ENCODE peak calls at places on chromosomes 7 and 10, in six cellular contexts. One of them, this sample, is unnamed. For H3K27me3, the result is how much of the 10 kb centered on the place peaks cover.

GRCh38 chr7:90669492-90669891 is 73.4 kb downstream of the CDK14 start:
- DNase-seq in transverse colon: no peak
- DNase-seq in kidney epithelial cell: no peak
- DNase-seq in upper lobe of right lung: no peak
- DNase-seq in bronchial epithelial cell: no peak
- DNase-seq in mammary epithelial cell: no peak
- DNase-seq in this sample: no peak

GRCh38 chr10:101007099-101007711 is 7.6 kb downstream of the LZTS2 start:
- DNase-seq in transverse colon: no peak
- DNase-seq in kidney epithelial cell: no peak
- DNase-seq in upper lobe of right lung: no peak
- DNase-seq in bronchial epithelial cell: no peak
- DNase-seq in mammary epithelial cell: no peak
- DNase-seq in this sample: no peak

GRCh38 chr7:138890782-138891445 is 90.3 kb downstream of the KIAA1549 start:
- DNase-seq in transverse colon: no peak
- DNase-seq in kidney epithelial cell: no peak
- DNase-seq in upper lobe of right lung: no peak
- DNase-seq in bronchial epithelial cell: no peak
- DNase-seq in mammary epithelial cell: no peak
- DNase-seq in this sample: peak

GRCh38 chr7:47153076-47153475 is 428.8 kb downstream of the TNS3 start:
- DNase-seq in transverse colon: no peak
- DNase-seq in kidney epithelial cell: peak
- DNase-seq in upper lobe of right lung: no peak
- DNase-seq in bronchial epithelial cell: peak
- DNase-seq in mammary epithelial cell: peak
- DNase-seq in this sample: no peak

GRCh38 chr10:19111501-19112267 is 63.1 kb downstream of the MALRD1 start:
- DNase-seq in transverse colon: no peak
- DNase-seq in kidney epithelial cell: no peak
- DNase-seq in upper lobe of right lung: no peak
- DNase-seq in bronchial epithelial cell: no peak
- DNase-seq in mammary epithelial cell: no peak
- DNase-seq in this sample: no peak

GRCh38 chr10:45809829-45810228 is 37.5 kb downstream of the AGAP4 start:
- DNase-seq in transverse colon: no peak
- DNase-seq in kidney epithelial cell: no peak
- DNase-seq in upper lobe of right lung: no peak
- DNase-seq in bronchial epithelial cell: no peak
- DNase-seq in mammary epithelial cell: no peak
- DNase-seq in this sample: no peak

GRCh38 chr7:134395604-134396003 is 63.3 kb downstream of the AKR1B1 start:
- DNase-seq in transverse colon: no peak
- DNase-seq in kidney epithelial cell: no peak
- DNase-seq in upper lobe of right lung: no peak
- DNase-seq in bronchial epithelial cell: no peak
- DNase-seq in mammary epithelial cell: no peak
- DNase-seq in this sample: no peak

GRCh38 chr7:71851776-71852548 is 560.2 kb downstream of the CALN1 start:
- DNase-seq in transverse colon: no peak
- DNase-seq in kidney epithelial cell: no peak
- DNase-seq in upper lobe of right lung: no peak
- DNase-seq in bronchial epithelial cell: no peak
- DNase-seq in mammary epithelial cell: no peak
- DNase-seq in this sample: no peak

GRCh38 chr10:126062132-126063032 is 166.0 kb downstream of the FANK1 start:
- DNase-seq in transverse colon: peak
- DNase-seq in kidney epithelial cell: peak
- DNase-seq in upper lobe of right lung: peak
- DNase-seq in bronchial epithelial cell: peak
- DNase-seq in mammary epithelial cell: peak
- DNase-seq in this sample: peak

GRCh38 chr7:129530881-129531391 is 28.6 kb downstream of the SMKR1 start:
- DNase-seq in transverse colon: no peak
- DNase-seq in kidney epithelial cell: peak
- DNase-seq in upper lobe of right lung: no peak
- DNase-seq in bronchial epithelial cell: peak
- DNase-seq in mammary epithelial cell: peak
- DNase-seq in this sample: no peak

GRCh38 chr7:2926898-2927405 is 82.8 kb upstream of the GNA12 start:
- DNase-seq in transverse colon: no peak
- DNase-seq in kidney epithelial cell: no peak
- DNase-seq in upper lobe of right lung: peak
- DNase-seq in bronchial epithelial cell: no peak
- DNase-seq in mammary epithelial cell: no peak
- DNase-seq in this sample: peak

GRCh38 chr10:34861293-34862004 is 46.4 kb upstream of the PARD3 start:
- DNase-seq in transverse colon: peak
- DNase-seq in kidney epithelial cell: no peak
- DNase-seq in upper lobe of right lung: no peak
- DNase-seq in bronchial epithelial cell: peak
- DNase-seq in mammary epithelial cell: no peak
- DNase-seq in this sample: peak

GRCh38 chr7:985127-985416 is 2.1 kb downstream of the CYP2W1 start:
- DNase-seq in transverse colon: no peak
- DNase-seq in kidney epithelial cell: no peak
- DNase-seq in upper lobe of right lung: no peak
- DNase-seq in bronchial epithelial cell: no peak
- DNase-seq in mammary epithelial cell: no peak
- DNase-seq in this sample: no peak

GRCh38 chr10:113020425-113020753 is 70.3 kb downstream of the TCF7L2 start:
- DNase-seq in transverse colon: no peak
- DNase-seq in kidney epithelial cell: no peak
- DNase-seq in upper lobe of right lung: no peak
- DNase-seq in bronchial epithelial cell: no peak
- DNase-seq in mammary epithelial cell: no peak
- DNase-seq in this sample: no peak

GRCh38 chr7:35485436-35485835 is 209.5 kb downstream of the HERPUD2 start:
- DNase-seq in transverse colon: no peak
- DNase-seq in kidney epithelial cell: no peak
- DNase-seq in upper lobe of right lung: no peak
- DNase-seq in bronchial epithelial cell: no peak
- DNase-seq in mammary epithelial cell: no peak
- DNase-seq in this sample: no peak

GRCh38 chr10:28385748-28386507 is 83.1 kb upstream of the MPP7 start:
- DNase-seq in transverse colon: no peak
- DNase-seq in kidney epithelial cell: no peak
- DNase-seq in upper lobe of right lung: no peak
- DNase-seq in bronchial epithelial cell: no peak
- DNase-seq in mammary epithelial cell: no peak
- DNase-seq in this sample: no peak

GRCh38 chr7:148962515-148962822 is 65.8 kb downstream of the PDIA4 start:
- DNase-seq in transverse colon: no peak
- DNase-seq in kidney epithelial cell: no peak
- DNase-seq in upper lobe of right lung: no peak
- DNase-seq in bronchial epithelial cell: no peak
- DNase-seq in mammary epithelial cell: no peak
- DNase-seq in this sample: no peak

GRCh38 chr10:51510231-51510630 is 189.2 kb downstream of the CSTF2T start:
- DNase-seq in transverse colon: no peak
- DNase-seq in kidney epithelial cell: no peak
- DNase-seq in upper lobe of right lung: no peak
- DNase-seq in bronchial epithelial cell: peak
- DNase-seq in mammary epithelial cell: no peak
- DNase-seq in this sample: no peak

GRCh38 chr10:87646920-87647319 is 12.8 kb upstream of the PAPSS2 start:
- DNase-seq in transverse colon: no peak
- DNase-seq in kidney epithelial cell: no peak
- DNase-seq in upper lobe of right lung: no peak
- DNase-seq in bronchial epithelial cell: peak
- DNase-seq in mammary epithelial cell: no peak
- DNase-seq in this sample: no peak

GRCh38 chr7:101673951-101674350 is 44.9 kb upstream of the MYL10 start:
- DNase-seq in transverse colon: no peak
- DNase-seq in kidney epithelial cell: no peak
- DNase-seq in upper lobe of right lung: no peak
- DNase-seq in bronchial epithelial cell: peak
- DNase-seq in mammary epithelial cell: peak
- DNase-seq in this sample: no peak

GRCh38 chr10:1348773-1349050 is 292.5 kb downstream of the WDR37 start:
- DNase-seq in transverse colon: no peak
- DNase-seq in kidney epithelial cell: no peak
- DNase-seq in upper lobe of right lung: no peak
- DNase-seq in bronchial epithelial cell: no peak
- DNase-seq in mammary epithelial cell: no peak
- DNase-seq in this sample: no peak

GRCh38 chr7:28276303-28276702 is 95.7 kb upstream of the JAZF1 start:
- DNase-seq in transverse colon: no peak
- DNase-seq in kidney epithelial cell: no peak
- DNase-seq in upper lobe of right lung: no peak
- DNase-seq in bronchial epithelial cell: no peak
- DNase-seq in mammary epithelial cell: no peak
- DNase-seq in this sample: no peak

GRCh38 chr7:99949645-99950228 is 20.3 kb upstream of the GJC3 start:
- DNase-seq in transverse colon: no peak
- DNase-seq in kidney epithelial cell: no peak
- DNase-seq in upper lobe of right lung: no peak
- DNase-seq in bronchial epithelial cell: peak
- DNase-seq in mammary epithelial cell: no peak
- DNase-seq in this sample: no peak

GRCh38 chr7:96250776-96251361 is 71.0 kb downstream of the SLC25A13 start:
- DNase-seq in transverse colon: no peak
- DNase-seq in kidney epithelial cell: no peak
- DNase-seq in upper lobe of right lung: no peak
- DNase-seq in bronchial epithelial cell: no peak
- DNase-seq in mammary epithelial cell: no peak
- DNase-seq in this sample: no peak

GRCh38 chr10:48589266-48589665 is 15.6 kb downstream of the ARHGAP22 start:
- DNase-seq in transverse colon: no peak
- DNase-seq in kidney epithelial cell: no peak
- DNase-seq in upper lobe of right lung: no peak
- DNase-seq in bronchial epithelial cell: peak
- DNase-seq in mammary epithelial cell: peak
- DNase-seq in this sample: no peak

GRCh38 chr7:2042650-2043049 is 190.1 kb downstream of the MAD1L1 start:
- DNase-seq in transverse colon: peak
- DNase-seq in kidney epithelial cell: no peak
- DNase-seq in upper lobe of right lung: peak
- DNase-seq in bronchial epithelial cell: no peak
- DNase-seq in mammary epithelial cell: no peak
- DNase-seq in this sample: peak

GRCh38 chr10:72693599-72693915 is 1.6 kb downstream of the MCU start:
- DNase-seq in transverse colon: no peak
- DNase-seq in kidney epithelial cell: no peak
- DNase-seq in upper lobe of right lung: no peak
- DNase-seq in bronchial epithelial cell: peak
- DNase-seq in mammary epithelial cell: no peak
- DNase-seq in this sample: no peak

GRCh38 chr10:9562001-9562505 is 1455.6 kb upstream of the CELF2 start:
- DNase-seq in transverse colon: no peak
- DNase-seq in kidney epithelial cell: no peak
- DNase-seq in upper lobe of right lung: no peak
- DNase-seq in bronchial epithelial cell: peak
- DNase-seq in mammary epithelial cell: no peak
- DNase-seq in this sample: no peak

GRCh38 chr10:3936422-3937040 is 151.5 kb upstream of the KLF6 start:
- DNase-seq in transverse colon: peak
- DNase-seq in kidney epithelial cell: no peak
- DNase-seq in upper lobe of right lung: no peak
- DNase-seq in bronchial epithelial cell: no peak
- DNase-seq in mammary epithelial cell: no peak
- DNase-seq in this sample: no peak

GRCh38 chr10:123205041-123205440 is 50.8 kb downstream of the BUB3 start:
- DNase-seq in transverse colon: no peak
- DNase-seq in kidney epithelial cell: no peak
- DNase-seq in upper lobe of right lung: no peak
- DNase-seq in bronchial epithelial cell: no peak
- DNase-seq in mammary epithelial cell: no peak
- DNase-seq in this sample: no peak

GRCh38 chr7:38057829-38058228 is 120.2 kb upstream of the STARD3NL start:
- DNase-seq in transverse colon: no peak
- DNase-seq in kidney epithelial cell: no peak
- DNase-seq in upper lobe of right lung: no peak
- DNase-seq in bronchial epithelial cell: no peak
- DNase-seq in mammary epithelial cell: no peak
- DNase-seq in this sample: no peak

GRCh38 chr10:26448706-26449435 is 10.7 kb downstream of the APBB1IP start:
- DNase-seq in transverse colon: peak
- DNase-seq in kidney epithelial cell: no peak
- DNase-seq in upper lobe of right lung: no peak
- DNase-seq in bronchial epithelial cell: no peak
- DNase-seq in mammary epithelial cell: no peak
- DNase-seq in this sample: no peak

GRCh38 chr10:95457319-95457886 is 103.8 kb downstream of the SORBS1 start:
- DNase-seq in transverse colon: no peak
- DNase-seq in kidney epithelial cell: peak
- DNase-seq in upper lobe of right lung: no peak
- DNase-seq in bronchial epithelial cell: no peak
- DNase-seq in mammary epithelial cell: no peak
- DNase-seq in this sample: no peak

GRCh38 chr10:93954726-93955363 is 38.9 kb upstream of the PLCE1 start:
- DNase-seq in transverse colon: no peak
- DNase-seq in kidney epithelial cell: no peak
- DNase-seq in upper lobe of right lung: no peak
- DNase-seq in bronchial epithelial cell: peak
- DNase-seq in mammary epithelial cell: peak
- DNase-seq in this sample: no peak
- H3K27me3 ChIP-seq in transverse colon: under half
- H3K27me3 ChIP-seq in kidney epithelial cell: under half
- H3K27me3 ChIP-seq in upper lobe of right lung: under half
- H3K27me3 ChIP-seq in bronchial epithelial cell: under half
- H3K27me3 ChIP-seq in mammary epithelial cell: under half
- H3K27me3 ChIP-seq in this sample: under half

DNA sequence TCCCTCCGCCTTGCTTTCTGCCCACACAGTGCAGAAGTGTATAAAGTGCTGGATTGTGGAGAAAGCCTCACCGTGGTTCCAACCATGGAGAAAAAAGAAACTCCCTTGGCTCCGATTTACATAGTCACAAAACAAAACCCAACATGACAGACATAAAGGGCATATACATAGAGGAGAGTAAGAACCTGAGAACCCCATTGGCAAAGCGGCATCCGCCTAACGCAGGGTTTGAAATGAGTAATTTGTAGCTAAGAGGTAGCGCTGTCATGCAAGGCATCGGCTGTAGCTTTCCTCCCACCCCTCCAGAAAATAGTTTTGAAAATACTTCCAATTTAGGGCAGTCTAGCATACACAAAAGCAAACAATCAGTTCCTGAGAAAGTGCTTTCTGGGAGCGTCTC is 126.0 kb upstream of the NRBF2 start:
- DNase-seq in transverse colon: no peak
- DNase-seq in kidney epithelial cell: no peak
- DNase-seq in upper lobe of right lung: no peak
- DNase-seq in bronchial epithelial cell: no peak
- DNase-seq in mammary epithelial cell: no peak
- DNase-seq in this sample: no peak
- H3K27me3 ChIP-seq in transverse colon: under half
- H3K27me3 ChIP-seq in kidney epithelial cell: under half
- H3K27me3 ChIP-seq in upper lobe of right lung: under half
- H3K27me3 ChIP-seq in bronchial epithelial cell: under half
- H3K27me3 ChIP-seq in mammary epithelial cell: under half
- H3K27me3 ChIP-seq in this sample: under half

GRCh38 chr10:132035476-132035875 is 30.3 kb upstream of the JAKMIP3 start:
- DNase-seq in transverse colon: no peak
- DNase-seq in kidney epithelial cell: no peak
- DNase-seq in upper lobe of right lung: no peak
- DNase-seq in bronchial epithelial cell: no peak
- DNase-seq in mammary epithelial cell: no peak
- DNase-seq in this sample: no peak
- H3K27me3 ChIP-seq in transverse colon: half or more
- H3K27me3 ChIP-seq in kidney epithelial cell: under half
- H3K27me3 ChIP-seq in upper lobe of right lung: half or more
- H3K27me3 ChIP-seq in bronchial epithelial cell: under half
- H3K27me3 ChIP-seq in mammary epithelial cell: under half
- H3K27me3 ChIP-seq in this sample: half or more

GRCh38 chr7:32068411-32068905 is 1.7 kb downstream of the PDE1C start:
- DNase-seq in transverse colon: no peak
- DNase-seq in kidney epithelial cell: no peak
- DNase-seq in upper lobe of right lung: no peak
- DNase-seq in bronchial epithelial cell: no peak
- DNase-seq in mammary epithelial cell: peak
- DNase-seq in this sample: no peak
- H3K27me3 ChIP-seq in transverse colon: half or more
- H3K27me3 ChIP-seq in kidney epithelial cell: under half
- H3K27me3 ChIP-seq in upper lobe of right lung: under half
- H3K27me3 ChIP-seq in bronchial epithelial cell: under half
- H3K27me3 ChIP-seq in mammary epithelial cell: under half
- H3K27me3 ChIP-seq in this sample: under half

This sample was measured in left ventricle myocardium inferior.